ENCODE peak calls at places on chromosomes 1 and 21, in ten cellular contexts. L is upper lobe of right lung; J is heart right ventricle; G is aorta; X is transverse colon; W is GM23338; S is GM23248; O is lower lobe of right lung; U is heart left ventricle; I is CD8-positive, alpha-beta T cell. P is an unnamed sample.

GRCh38 chr1:84253891-84254290 is 47.6 kb upstream of the SAMD13 start:
- DNase-seq in L (peak; percentile 68), J (peak; percentile 36), G (peak; percentile 77), X (peak; percentile 63), W (no peak), S (peak; percentile 95), O (peak; percentile 52), U (peak; percentile 82), I (no peak), P (peak; percentile 80)

GRCh38 chr1:91687452-91687851 is 186.8 kb downstream of the CDC7 start:
- DNase-seq in L (no peak), J (no peak), G (no peak), X (no peak), W (no peak), S (no peak), O (no peak), U (no peak), I (no peak), P (no peak)

GRCh38 chr1:234684854-234685253 is 74.9 kb upstream of the IRF2BP2 start:
- DNase-seq in L (no peak), J (no peak), G (no peak), X (no peak), W (no peak), S (peak; percentile 26), O (no peak), U (no peak), I (no peak), P (no peak)

GRCh38 chr1:25090707-25091422 is 141.4 kb downstream of the SYF2 start:
- DNase-seq in L (no peak), J (no peak), G (no peak), X (no peak), W (no peak), S (no peak), O (no peak), U (no peak), I (no peak), P (no peak)

GRCh38 chr1:94737124-94737998 is 82.8 kb upstream of the SLC44A3 start:
- DNase-seq in L (no peak), J (no peak), G (no peak), X (no peak), W (no peak), S (peak; percentile 55), O (no peak), U (no peak), I (no peak), P (no peak)

GRCh38 chr1:243596441-243597183 is 253.4 kb downstream of the AKT3 start:
- DNase-seq in L (no peak), J (no peak), G (no peak), X (no peak), W (no peak), S (peak; percentile 94), O (no peak), U (no peak), I (no peak), P (no peak)

GRCh38 chr1:212701910-212702309 is 2.3 kb upstream of the BATF3 start:
- DNase-seq in L (no peak), J (no peak), G (no peak), X (no peak), W (no peak), S (no peak), O (no peak), U (no peak), I (no peak), P (no peak)

GRCh38 chr1:92184632-92185031 is 33.1 kb upstream of the C1orf146 start:
- DNase-seq in L (no peak), J (no peak), G (no peak), X (no peak), W (peak; percentile 27), S (peak; percentile 79), O (no peak), U (no peak), I (no peak), P (no peak)

GRCh38 chr1:21126324-21126723 is 50.4 kb downstream of the EIF4G3 start:
- DNase-seq in L (no peak), J (no peak), G (no peak), X (no peak), W (peak; percentile 82), S (no peak), O (no peak), U (no peak), I (no peak), P (no peak)

GRCh38 chr1:185058103-185058502 is 12.7 kb downstream of the RNF2 start:
- DNase-seq in L (no peak), J (no peak), G (no peak), X (no peak), W (no peak), S (no peak), O (no peak), U (no peak), I (no peak), P (no peak)

GRCh38 chr1:156963621-156964020 is 43.2 kb downstream of the LRRC71 start:
- DNase-seq in L (no peak), J (no peak), G (no peak), X (no peak), W (no peak), S (peak; percentile 13), O (peak; percentile 65), U (no peak), I (no peak), P (no peak)

GRCh38 chr21:45747802-45748445 is 104.4 kb downstream of the PCBP3 start:
- DNase-seq in L (no peak), J (no peak), G (peak; percentile 68), X (no peak), W (peak; percentile 35), S (peak; percentile 90), O (no peak), U (no peak), I (no peak), P (peak; percentile 65)

GRCh38 chr21:44765231-44766013 is 36.2 kb downstream of the UBE2G2 start:
- DNase-seq in L (peak; percentile 57), J (no peak), G (no peak), X (no peak), W (no peak), S (peak; percentile 33), O (no peak), U (no peak), I (peak; percentile 26), P (no peak)

GRCh38 chr1:204711947-204712701 is 26.6 kb upstream of the LRRN2 start:
- DNase-seq in L (no peak), J (peak; percentile 47), G (no peak), X (peak; percentile 56), W (no peak), S (no peak), O (no peak), U (peak; percentile 50), I (no peak), P (peak; percentile 65)

GRCh38 chr21:14056771-14057191 is 154.0 kb downstream of the LIPI start:
- DNase-seq in L (peak; percentile 57), J (peak; percentile 7), G (peak; percentile 67), X (no peak), W (no peak), S (no peak), O (no peak), U (no peak), I (no peak), P (no peak)
- H3K27ac ChIP-seq in L (no peak overlapping the region), J (no peak overlapping the region), G (no peak overlapping the region), X (no peak overlapping the region), W (no peak overlapping the region), S (no peak overlapping the region), O (no peak overlapping the region), U (no peak overlapping the region), I (no peak overlapping the region), P (no peak overlapping the region)

GRCh38 chr21:33327792-33328433 is 3.1 kb downstream of the IFNAR1 start:
- DNase-seq in L (no peak), J (no peak), G (no peak), X (no peak), W (no peak), S (no peak), O (no peak), U (no peak), I (no peak), P (no peak)

GRCh38 chr21:33327326-33327725 is 2.6 kb downstream of the IFNAR1 start:
- DNase-seq in L (no peak), J (no peak), G (no peak), X (no peak), W (no peak), S (no peak), O (no peak), U (no peak), I (no peak), P (no peak)

GRCh38 chr21:33324311-33325221 is at the start of gene IFNAR1:
- DNase-seq in L (peak; percentile 100), J (peak; percentile 99), G (peak; percentile 100), X (peak; percentile 99), W (peak; percentile 99), S (peak; percentile 100), O (peak; percentile 100), U (peak; percentile 99), I (peak; percentile 98), P (peak; percentile 97)

GRCh38 chr21:33330726-33331125 is 6.0 kb downstream of the IFNAR1 start:
- DNase-seq in L (no peak), J (no peak), G (no peak), X (peak; percentile 13), W (no peak), S (no peak), O (no peak), U (no peak), I (no peak), P (no peak)

GRCh38 chr21:33325222-33326067 is 675 bp downstream of the IFNAR1 start:
- DNase-seq in L (peak; percentile 85), J (peak; percentile 72), G (peak; percentile 89), X (peak; percentile 81), W (peak; percentile 24), S (peak; percentile 90), O (peak; percentile 85), U (peak; percentile 85), I (peak; percentile 35), P (peak; percentile 82)
- H3K27ac ChIP-seq in L (peak overlapping the region; percentile 99), J (peak overlapping the region; percentile 100), G (peak overlapping the region; percentile 93), X (peak overlapping the region; percentile 98), W (peak overlapping the region; percentile 88), S (peak overlapping the region; percentile 91), O (peak overlapping the region; percentile 100), U (peak overlapping the region; percentile 98), I (peak overlapping the region; percentile 92), P (peak overlapping the region; percentile 97)

GRCh38 chr1:182348916-182349747 is 42.5 kb downstream of the GLUL start:
- DNase-seq in L (no peak), J (peak; percentile 18), G (peak; percentile 86), X (no peak), W (no peak), S (peak; percentile 60), O (no peak), U (peak; percentile 87), I (no peak), P (no peak)
- H3K27ac ChIP-seq in L (no peak overlapping the region), J (peak overlapping the region; percentile 66), G (peak overlapping the region; percentile 49), X (peak overlapping the region; percentile 26), W (no peak overlapping the region), S (no peak overlapping the region), O (no peak overlapping the region), U (peak overlapping the region; percentile 52), I (no peak overlapping the region), P (no peak overlapping the region)

GRCh38 chr1:45328680-45329079 is 2.0 kb downstream of the HPDL start:
- DNase-seq in L (no peak), J (no peak), G (no peak), X (no peak), W (peak; percentile 33), S (no peak), O (no peak), U (no peak), I (no peak), P (no peak)
- H3K27ac ChIP-seq in L (no peak overlapping the region), J (no peak overlapping the region), G (no peak overlapping the region), X (peak overlapping the region; percentile 55), W (peak overlapping the region; percentile 88), S (no peak overlapping the region), O (no peak overlapping the region), U (no peak overlapping the region), I (no peak overlapping the region), P (no peak overlapping the region)